ENCODE peak calls at places on chromosomes 3 and 15, in nine cellular contexts. D is CD8-positive, alpha-beta memory T cell; R is iPS DF 6.9; A is AG08395; P is SW480; T is pons; F is NT2/D1; I is activated CD4-positive, alpha-beta memory T cell treated with anti-CD3 and anti-CD28 coated beads, Interleukin-2, amount 10 ng/mL, durations not matched to agents 7 days and 5 days; H is posterior cingulate gyrus. V is an unnamed sample.

GRCh38 chr3:125194849-125195601 is 17.5 kb downstream of the SLC12A8 start:
- DNase-seq in D (no peak), R (no peak), A (peak; percentile 80), P (no peak), T (no peak), F (no peak), I (no peak), H (no peak), V (no peak)

GRCh38 chr3:53688066-53688465 is 158.2 kb downstream of the CHDH start:
- DNase-seq in D (no peak), R (no peak), A (no peak), P (no peak), T (no peak), F (no peak), I (no peak), H (no peak), V (no peak)

GRCh38 chr15:29050870-29051269 is 165.1 kb downstream of the APBA2 start:
- DNase-seq in D (no peak), R (no peak), A (no peak), P (no peak), T (no peak), F (no peak), I (no peak), H (no peak), V (no peak)

GRCh38 chr15:74954515-74954914 is 2.1 kb downstream of the RPP25 start:
- DNase-seq in D (no peak), R (no peak), A (no peak), P (no peak), T (no peak), F (no peak), I (no peak), H (peak; percentile 24), V (no peak)

GRCh38 chr3:170534232-170534631 is 51.6 kb downstream of the SLC7A14 start:
- DNase-seq in D (no peak), R (no peak), A (no peak), P (no peak), T (no peak), F (no peak), I (no peak), H (no peak), V (no peak)

GRCh38 chr3:106208979-106209378 is 340.2 kb upstream of the CBLB start:
- DNase-seq in D (no peak), R (no peak), A (no peak), P (no peak), T (no peak), F (no peak), I (no peak), H (no peak), V (no peak)

GRCh38 chr3:182605882-182606611 is 187.3 kb upstream of the ATP11B start:
- DNase-seq in D (no peak), R (no peak), A (no peak), P (no peak), T (no peak), F (no peak), I (no peak), H (no peak), V (no peak)

GRCh38 chr3:153209596-153209995 is 47.6 kb downstream of the RAP2B start:
- DNase-seq in D (no peak), R (peak; percentile 60), A (peak; percentile 68), P (peak; percentile 34), T (no peak), F (peak; percentile 81), I (no peak), H (no peak), V (peak; percentile 23)

GRCh38 chr15:80732818-80733217 is 37.7 kb downstream of the ABHD17C start:
- DNase-seq in D (no peak), R (no peak), A (no peak), P (no peak), T (no peak), F (no peak), I (no peak), H (no peak), V (no peak)

GRCh38 chr3:15114466-15115358 is 15.8 kb upstream of the RBSN start:
- DNase-seq in D (no peak), R (no peak), A (no peak), P (no peak), T (no peak), F (no peak), I (no peak), H (no peak), V (no peak)

GRCh38 chr3:119597548-119598288 is at the start of gene PLA1A:
- DNase-seq in D (no peak), R (no peak), A (no peak), P (no peak), T (no peak), F (no peak), I (no peak), H (no peak), V (no peak)

GRCh38 chr15:56973463-56973862 is 55.0 kb downstream of the TCF12 start:
- DNase-seq in D (no peak), R (no peak), A (no peak), P (no peak), T (no peak), F (no peak), I (no peak), H (no peak), V (no peak)

V was measured in HCT116.